ENCODE peak calls at places on chromosomes 7 and 10, in five cellular contexts. One of them, this sample, is unnamed.

GRCh38 chr10:119136084-119136483 is 29.4 kb downstream of the SFXN4 start:
- DNase-seq in HepG2: no peak
- DNase-seq in left ventricle myocardium inferior: no peak
- DNase-seq in lower lobe of right lung: no peak
- DNase-seq in fibroblast of lung: peak; percentile 66
- DNase-seq in this sample: no peak

GRCh38 chr10:43231523-43232078 is 35.3 kb downstream of the RASGEF1A start:
- DNase-seq in lower lobe of right lung: peak; percentile 32
- DNase-seq in left ventricle myocardium inferior: peak; percentile 5
- DNase-seq in fibroblast of lung: no peak
- DNase-seq in HepG2: no peak
- DNase-seq in this sample: peak; percentile 28

GRCh38 chr10:33212061-33212748 is 122.3 kb downstream of the NRP1 start:
- DNase-seq in left ventricle myocardium inferior: no peak
- DNase-seq in fibroblast of lung: peak; percentile 81
- DNase-seq in lower lobe of right lung: no peak
- DNase-seq in HepG2: no peak
- DNase-seq in this sample: no peak

GRCh38 chr7:24233386-24233785 is 50.6 kb upstream of the NPY start:
- DNase-seq in left ventricle myocardium inferior: no peak
- DNase-seq in HepG2: no peak
- DNase-seq in fibroblast of lung: no peak
- DNase-seq in lower lobe of right lung: no peak
- DNase-seq in this sample: no peak

GRCh38 chr7:128880791-128881457 is 18.3 kb downstream of the ATP6V1F start:
- DNase-seq in lower lobe of right lung: no peak
- DNase-seq in left ventricle myocardium inferior: peak; percentile 11
- DNase-seq in HepG2: no peak
- DNase-seq in fibroblast of lung: no peak
- DNase-seq in this sample: no peak

GRCh38 chr7:152615052-152615741 is 60.7 kb downstream of the XRCC2 start:
- DNase-seq in left ventricle myocardium inferior: no peak
- DNase-seq in fibroblast of lung: no peak
- DNase-seq in HepG2: peak; percentile 66
- DNase-seq in lower lobe of right lung: no peak
- DNase-seq in this sample: no peak

GRCh38 chr7:133349101-133349500 is 96.2 kb downstream of the EXOC4 start:
- DNase-seq in lower lobe of right lung: no peak
- DNase-seq in left ventricle myocardium inferior: no peak
- DNase-seq in fibroblast of lung: no peak
- DNase-seq in HepG2: no peak
- DNase-seq in this sample: no peak

GRCh38 chr10:99667108-99667751 is 7.9 kb downstream of the ENTPD7 start:
- DNase-seq in left ventricle myocardium inferior: no peak
- DNase-seq in lower lobe of right lung: no peak
- DNase-seq in fibroblast of lung: peak; percentile 57
- DNase-seq in HepG2: no peak
- DNase-seq in this sample: no peak

GRCh38 chr7:129136887-129137647 is 7.4 kb upstream of the TSPAN33 start:
- DNase-seq in HepG2: no peak
- DNase-seq in fibroblast of lung: no peak
- DNase-seq in left ventricle myocardium inferior: no peak
- DNase-seq in lower lobe of right lung: no peak
- DNase-seq in this sample: no peak

GRCh38 chr10:11171452-11171851 is 153.8 kb downstream of the CELF2 start:
- DNase-seq in HepG2: no peak
- DNase-seq in left ventricle myocardium inferior: no peak
- DNase-seq in fibroblast of lung: no peak
- DNase-seq in lower lobe of right lung: no peak
- DNase-seq in this sample: no peak

GRCh38 chr10:114821915-114822770 is 563 bp downstream of the FHIP2A start:
- DNase-seq in fibroblast of lung: peak; percentile 37
- DNase-seq in lower lobe of right lung: peak; percentile 45
- DNase-seq in HepG2: peak; percentile 6
- DNase-seq in left ventricle myocardium inferior: peak; percentile 18
- DNase-seq in this sample: peak; percentile 53

GRCh38 chr7:72405389-72405788 is 6.7 kb downstream of the CALN1 start:
- DNase-seq in fibroblast of lung: no peak
- DNase-seq in left ventricle myocardium inferior: no peak
- DNase-seq in lower lobe of right lung: peak; percentile 76
- DNase-seq in HepG2: no peak
- DNase-seq in this sample: no peak

GRCh38 chr10:104349623-104350142 is 4.0 kb upstream of the CFAP58 start:
- DNase-seq in lower lobe of right lung: no peak
- DNase-seq in HepG2: peak; percentile 79
- DNase-seq in left ventricle myocardium inferior: no peak
- DNase-seq in fibroblast of lung: peak; percentile 66
- DNase-seq in this sample: no peak

GRCh38 chr7:141960687-141961422 is 12.7 kb downstream of the TAS2R38 start:
- DNase-seq in fibroblast of lung: no peak
- DNase-seq in left ventricle myocardium inferior: no peak
- DNase-seq in lower lobe of right lung: no peak
- DNase-seq in HepG2: no peak
- DNase-seq in this sample: no peak

GRCh38 chr7:134599371-134599770 is 47.3 kb upstream of the BPGM start:
- DNase-seq in fibroblast of lung: no peak
- DNase-seq in HepG2: no peak
- DNase-seq in left ventricle myocardium inferior: no peak
- DNase-seq in lower lobe of right lung: no peak
- DNase-seq in this sample: no peak

GRCh38 chr7:134589491-134589941 is 40.6 kb downstream of the AKR1B15 start:
- DNase-seq in fibroblast of lung: no peak
- DNase-seq in HepG2: no peak
- DNase-seq in left ventricle myocardium inferior: no peak
- DNase-seq in lower lobe of right lung: no peak
- DNase-seq in this sample: no peak

GRCh38 chr7:134593530-134594392 is 44.9 kb downstream of the AKR1B15 start:
- DNase-seq in lower lobe of right lung: peak; percentile 48
- DNase-seq in left ventricle myocardium inferior: peak; percentile 76
- DNase-seq in HepG2: peak; percentile 67
- DNase-seq in fibroblast of lung: peak; percentile 95
- DNase-seq in this sample: no peak

DNA sequence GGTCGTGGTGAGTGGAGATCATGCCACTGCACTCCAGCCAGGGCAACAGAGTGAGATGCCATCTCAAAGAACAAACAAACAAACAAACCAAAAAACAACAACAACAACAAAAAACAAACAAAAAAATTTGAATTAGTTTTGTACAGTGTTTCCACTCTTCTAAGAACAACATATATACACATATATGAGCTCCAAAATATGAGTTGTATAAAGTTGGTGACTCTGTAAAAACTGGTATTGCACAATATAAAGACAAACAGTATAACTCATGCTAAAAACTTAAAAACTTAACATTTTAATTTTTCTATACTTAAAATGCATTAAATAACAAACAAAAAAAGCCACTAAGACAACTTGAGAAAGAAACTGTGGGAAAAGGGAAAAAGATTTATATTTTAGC is 46.0 kb downstream of the AKR1B15 start:
- DNase-seq in fibroblast of lung: peak; percentile 27
- DNase-seq in lower lobe of right lung: no peak
- DNase-seq in left ventricle myocardium inferior: no peak
- DNase-seq in HepG2: no peak
- DNase-seq in this sample: no peak
- H3K9me3 ChIP-seq in fibroblast of lung: no peaks in the 10 kb centered on the region
- H3K9me3 ChIP-seq in lower lobe of right lung: peaks cover 7% of the 10 kb centered on the region
- H3K9me3 ChIP-seq in left ventricle myocardium inferior: peaks cover 21% of the 10 kb centered on the region
- H3K9me3 ChIP-seq in HepG2: no peaks in the 10 kb centered on the region
- H3K9me3 ChIP-seq in this sample: no peaks in the 10 kb centered on the region

GRCh38 chr10:132145002-132145401 is 41.7 kb upstream of the DPYSL4 start:
- DNase-seq in fibroblast of lung: no peak
- DNase-seq in HepG2: no peak
- DNase-seq in lower lobe of right lung: peak; percentile 41
- DNase-seq in left ventricle myocardium inferior: no peak
- DNase-seq in this sample: no peak

GRCh38 chr10:132144086-132144485 is 42.7 kb upstream of the DPYSL4 start:
- DNase-seq in fibroblast of lung: no peak
- DNase-seq in lower lobe of right lung: peak; percentile 41
- DNase-seq in left ventricle myocardium inferior: no peak
- DNase-seq in HepG2: no peak
- DNase-seq in this sample: no peak

GRCh38 chr10:132145521-132146185 is 41.1 kb upstream of the DPYSL4 start:
- DNase-seq in lower lobe of right lung: peak; percentile 30
- DNase-seq in left ventricle myocardium inferior: no peak
- DNase-seq in HepG2: no peak
- DNase-seq in fibroblast of lung: no peak
- DNase-seq in this sample: no peak

GRCh38 chr10:132146941-132147915 is 39.5 kb upstream of the DPYSL4 start:
- DNase-seq in fibroblast of lung: no peak
- DNase-seq in lower lobe of right lung: peak; percentile 32
- DNase-seq in left ventricle myocardium inferior: peak; percentile 10
- DNase-seq in HepG2: no peak
- DNase-seq in this sample: no peak

DNA sequence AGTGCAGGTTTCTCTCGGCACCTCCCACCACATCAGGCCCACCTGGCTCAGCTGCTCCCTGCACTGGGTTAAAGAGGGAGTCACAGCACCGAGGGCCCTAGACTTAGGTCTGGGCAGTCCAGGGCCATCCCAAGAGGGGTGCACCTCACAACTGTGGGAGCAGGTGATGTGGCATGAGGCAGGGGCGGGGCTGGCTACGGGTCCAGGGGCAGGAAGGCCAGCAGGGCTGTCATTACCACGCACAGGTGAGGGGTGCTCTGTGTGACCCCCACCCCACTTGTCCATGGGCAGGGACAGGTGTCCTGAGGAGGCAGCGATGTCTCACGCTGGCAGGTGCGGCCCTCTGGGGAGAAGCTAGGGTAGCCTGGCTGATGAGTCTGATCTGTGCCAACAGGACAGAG is 40.5 kb upstream of the DPYSL4 start:
- DNase-seq in HepG2: no peak
- DNase-seq in fibroblast of lung: no peak
- DNase-seq in lower lobe of right lung: peak; percentile 41
- DNase-seq in left ventricle myocardium inferior: no peak
- DNase-seq in this sample: no peak
- H3K4me1 ChIP-seq in HepG2: no peaks in the 10 kb centered on the region
- H3K4me1 ChIP-seq in fibroblast of lung: no peaks in the 10 kb centered on the region
- H3K4me1 ChIP-seq in lower lobe of right lung: no peaks in the 10 kb centered on the region
- H3K4me1 ChIP-seq in left ventricle myocardium inferior: peaks cover 10% of the 10 kb centered on the region
- H3K4me1 ChIP-seq in this sample: no peaks in the 10 kb centered on the region

GRCh38 chr10:96650958-96651357 is 64.1 kb upstream of the TM9SF3 start:
- DNase-seq in lower lobe of right lung: no peak
- DNase-seq in left ventricle myocardium inferior: no peak
- DNase-seq in fibroblast of lung: no peak
- DNase-seq in HepG2: no peak
- DNase-seq in this sample: no peak
- H3K36me3 ChIP-seq in lower lobe of right lung: peaks cover 14% of the 10 kb centered on the region
- H3K36me3 ChIP-seq in left ventricle myocardium inferior: peaks cover 7% of the 10 kb centered on the region
- H3K36me3 ChIP-seq in fibroblast of lung: no peaks in the 10 kb centered on the region
- H3K36me3 ChIP-seq in HepG2: peaks cover 1% of the 10 kb centered on the region
- H3K36me3 ChIP-seq in this sample: no peaks in the 10 kb centered on the region

GRCh38 chr10:130901311-130902165 is 410.0 kb downstream of the TCERG1L start:
- DNase-seq in lower lobe of right lung: no peak
- DNase-seq in fibroblast of lung: no peak
- DNase-seq in HepG2: no peak
- DNase-seq in left ventricle myocardium inferior: no peak
- DNase-seq in this sample: no peak
- H3K9me3 ChIP-seq in lower lobe of right lung: no peaks in the 10 kb centered on the region
- H3K9me3 ChIP-seq in fibroblast of lung: no peaks in the 10 kb centered on the region
- H3K9me3 ChIP-seq in HepG2: no peaks in the 10 kb centered on the region
- H3K9me3 ChIP-seq in left ventricle myocardium inferior: no peaks in the 10 kb centered on the region
- H3K9me3 ChIP-seq in this sample: no peaks in the 10 kb centered on the region

GRCh38 chr10:69344591-69345244 is 66.4 kb downstream of the HK1 start:
- DNase-seq in left ventricle myocardium inferior: no peak
- DNase-seq in HepG2: no peak
- DNase-seq in fibroblast of lung: no peak
- DNase-seq in lower lobe of right lung: no peak
- DNase-seq in this sample: no peak
- H3K4me1 ChIP-seq in left ventricle myocardium inferior: peaks cover 78% of the 10 kb centered on the region
- H3K4me1 ChIP-seq in HepG2: no peaks in the 10 kb centered on the region
- H3K4me1 ChIP-seq in fibroblast of lung: peaks cover 18% of the 10 kb centered on the region
- H3K4me1 ChIP-seq in lower lobe of right lung: peaks cover 55% of the 10 kb centered on the region
- H3K4me1 ChIP-seq in this sample: peaks cover 71% of the 10 kb centered on the region

GRCh38 chr10:73232887-73233286 is 14.2 kb downstream of the DNAJC9 start:
- DNase-seq in left ventricle myocardium inferior: no peak
- DNase-seq in fibroblast of lung: no peak
- DNase-seq in lower lobe of right lung: no peak
- DNase-seq in HepG2: no peak
- DNase-seq in this sample: no peak
- H3K36me3 ChIP-seq in left ventricle myocardium inferior: peaks cover 28% of the 10 kb centered on the region
- H3K36me3 ChIP-seq in fibroblast of lung: peaks cover 4% of the 10 kb centered on the region
- H3K36me3 ChIP-seq in lower lobe of right lung: peaks cover 66% of the 10 kb centered on the region
- H3K36me3 ChIP-seq in HepG2: peaks cover 1% of the 10 kb centered on the region
- H3K36me3 ChIP-seq in this sample: no peaks in the 10 kb centered on the region